ENCODE peak calls at places on chromosome 1, in eight cellular contexts. W is NCI-H1092; I is left cardiac atrium; Z is endothelial cell; L is fibroblast of lung; U is stimulated activated CD8-positive, alpha-beta memory T cell treated with anti-CD3 and anti-CD28 coated beads, Interleukin-15, amount 100 ng/mL, for 48 hours; R is stimulated activated CD4-positive, alpha-beta T cell treated with anti-CD3 and anti-CD28 coated beads, Interleukin-2, amount 100 ng/mL, for 24 hours; N is T-helper 2 cell. G is an unnamed sample.

GRCh38 chr1:92168657-92169056 is 49.1 kb upstream of the C1orf146 start:
- DNase-seq in N (no peak), Z (no peak), L (peak; percentile 25), R (no peak), U (no peak), W (peak; percentile 60), I (no peak), G (no peak)

GRCh38 chr1:2526824-2527552 is 592 bp upstream of the PANK4 start:
- DNase-seq in I (no peak), Z (no peak), U (peak; percentile 65), N (no peak), L (peak; percentile 48), W (no peak), R (peak; percentile 73), G (peak; percentile 43)

GRCh38 chr1:110171134-110171733 is 20.9 kb downstream of the SLC6A17 start:
- DNase-seq in Z (no peak), U (no peak), R (no peak), N (no peak), L (peak; percentile 16), W (peak; percentile 78), I (no peak), G (no peak)

GRCh38 chr1:43493661-43494450 is 36.8 kb upstream of the PTPRF start:
- DNase-seq in U (no peak), Z (no peak), I (no peak), N (no peak), L (no peak), W (no peak), R (no peak), G (no peak)

GRCh38 chr1:23477359-23478144 is 6.4 kb downstream of the ASAP3 start:
- DNase-seq in N (no peak), L (no peak), W (no peak), I (no peak), R (no peak), U (no peak), Z (no peak), G (no peak)

GRCh38 chr1:167288390-167289062 is 67.8 kb downstream of the POU2F1 start:
- DNase-seq in W (no peak), R (no peak), L (no peak), U (no peak), Z (no peak), I (no peak), N (no peak), G (no peak)

GRCh38 chr1:151790940-151791651 is 796 bp upstream of the TDRKH start:
- DNase-seq in Z (peak; percentile 53), U (no peak), L (peak; percentile 6), N (no peak), W (peak; percentile 4), I (no peak), R (no peak), G (no peak)

GRCh38 chr1:100799548-100799947 is 80.0 kb downstream of the VCAM1 start:
- DNase-seq in W (no peak), R (no peak), I (no peak), N (no peak), Z (no peak), U (no peak), L (peak; percentile 18), G (no peak)

GRCh38 chr1:35660581-35661473 is 19.5 kb upstream of the PSMB2 start:
- DNase-seq in U (no peak), L (peak; percentile 65), I (no peak), R (no peak), W (no peak), Z (peak; percentile 58), N (no peak), G (no peak)

GRCh38 chr1:83909687-83910086 is 89.2 kb downstream of the TTLL7 start:
- DNase-seq in N (no peak), L (peak; percentile 56), W (no peak), U (no peak), I (no peak), Z (no peak), R (no peak), G (no peak)

GRCh38 chr1:29342351-29342750 is 106.0 kb downstream of the PTPRU start:
- DNase-seq in R (no peak), Z (no peak), U (no peak), W (no peak), L (no peak), N (no peak), I (no peak), G (no peak)

GRCh38 chr1:36885537-36886441 is 148.5 kb downstream of the GRIK3 start:
- DNase-seq in U (no peak), L (no peak), W (no peak), Z (no peak), I (no peak), N (no peak), R (no peak), G (no peak)

GRCh38 chr1:185450917-185451316 is 133.9 kb upstream of the IVNS1ABP start:
- DNase-seq in I (no peak), N (no peak), L (no peak), Z (no peak), U (no peak), R (no peak), W (no peak), G (no peak)

GRCh38 chr1:54425152-54425584 is 19.0 kb upstream of the SSBP3 start:
- DNase-seq in L (no peak), U (no peak), N (no peak), I (no peak), Z (no peak), W (no peak), R (no peak), G (no peak)

GRCh38 chr1:92430030-92430429 is 56.7 kb downstream of the GFI1 start:
- DNase-seq in L (no peak), W (no peak), N (no peak), Z (no peak), I (no peak), U (no peak), R (no peak), G (no peak)

GRCh38 chr1:234562336-234562735 is 47.6 kb downstream of the IRF2BP2 start:
- DNase-seq in W (no peak), N (no peak), L (no peak), Z (no peak), U (no peak), R (no peak), I (no peak), G (no peak)

GRCh38 chr1:87673748-87674147 is 345.1 kb downstream of the LMO4 start:
- DNase-seq in I (no peak), W (no peak), R (no peak), N (no peak), U (no peak), Z (no peak), L (no peak), G (no peak)

GRCh38 chr1:2004867-2005266 is 1.3 kb upstream of the CFAP74 start:
- DNase-seq in L (no peak), U (no peak), Z (no peak), N (no peak), R (no peak), I (no peak), W (no peak), G (no peak)

GRCh38 chr1:27011058-27011764 is 1.4 kb downstream of the TENT5B start:
- DNase-seq in R (no peak), Z (peak; percentile 36), N (no peak), U (no peak), I (peak; percentile 52), L (peak; percentile 92), W (no peak), G (peak; percentile 85)

GRCh38 chr1:42730988-42731387 is 9.0 kb downstream of the CLDN19 start:
- DNase-seq in U (peak; percentile 32), W (no peak), N (no peak), Z (no peak), L (no peak), R (peak; percentile 62), I (no peak), G (peak; percentile 44)

GRCh38 chr1:4975856-4976255 is 321.4 kb downstream of the AJAP1 start:
- DNase-seq in L (no peak), W (no peak), N (no peak), I (no peak), R (no peak), U (no peak), Z (no peak), G (no peak)

GRCh38 chr1:24830680-24831272 is 85.5 kb downstream of the CLIC4 start:
- DNase-seq in L (peak; percentile 61), W (peak; percentile 60), N (peak; percentile 19), I (no peak), Z (no peak), R (no peak), U (no peak), G (peak; percentile 47)

GRCh38 chr1:19260211-19261138 is 8.9 kb downstream of the MRTO4 start:
- DNase-seq in W (peak; percentile 68), R (no peak), I (no peak), U (no peak), L (peak; percentile 89), Z (no peak), N (no peak), G (no peak)

GRCh38 chr1:241063281-241063680 is 293.7 kb downstream of the RGS7 start:
- DNase-seq in U (no peak), R (no peak), L (no peak), Z (no peak), I (no peak), W (peak; percentile 21), N (no peak), G (no peak)

GRCh38 chr1:112390775-112391602 is 5.0 kb upstream of the CTTNBP2NL start:
- DNase-seq in L (peak; percentile 85), U (peak; percentile 52), R (peak; percentile 83), Z (peak; percentile 84), N (peak; percentile 65), W (peak; percentile 90), I (peak; percentile 89), G (peak; percentile 89)

G was measured in H4.